ENCODE peak calls at places on chromosomes 3 and 15, in six cellular contexts. One of them, this sample, is unnamed.

GRCh38 chr3:128390867-128391266 is 75.8 kb downstream of the DNAJB8 start:
- DNase-seq in ascending aorta: no peak
- DNase-seq in stomach: no peak
- DNase-seq in AG09319: no peak
- DNase-seq in progenitor cell of endocrine pancreas: no peak
- DNase-seq in activated CD8-positive, alpha-beta T cell treated with anti-CD3 and anti-CD28 coated beads for 36 hours: no peak
- DNase-seq in this sample: no peak

GRCh38 chr15:77024273-77025065 is 29.5 kb downstream of the PSTPIP1 start:
- DNase-seq in AG09319: peak
- DNase-seq in activated CD8-positive, alpha-beta T cell treated with anti-CD3 and anti-CD28 coated beads for 36 hours: peak
- DNase-seq in ascending aorta: no peak
- DNase-seq in stomach: peak
- DNase-seq in progenitor cell of endocrine pancreas: peak
- DNase-seq in this sample: peak

GRCh38 chr3:165653130-165653778 is 184.0 kb downstream of the BCHE start:
- DNase-seq in activated CD8-positive, alpha-beta T cell treated with anti-CD3 and anti-CD28 coated beads for 36 hours: no peak
- DNase-seq in progenitor cell of endocrine pancreas: no peak
- DNase-seq in ascending aorta: no peak
- DNase-seq in AG09319: no peak
- DNase-seq in stomach: no peak
- DNase-seq in this sample: no peak

GRCh38 chr15:81507831-81508230 is 133.8 kb upstream of the TMC3 start:
- DNase-seq in ascending aorta: no peak
- DNase-seq in AG09319: no peak
- DNase-seq in activated CD8-positive, alpha-beta T cell treated with anti-CD3 and anti-CD28 coated beads for 36 hours: no peak
- DNase-seq in stomach: no peak
- DNase-seq in progenitor cell of endocrine pancreas: no peak
- DNase-seq in this sample: no peak

GRCh38 chr3:128760027-128760426 is 34.0 kb downstream of the RAB7A start:
- DNase-seq in progenitor cell of endocrine pancreas: no peak
- DNase-seq in stomach: no peak
- DNase-seq in AG09319: no peak
- DNase-seq in ascending aorta: no peak
- DNase-seq in activated CD8-positive, alpha-beta T cell treated with anti-CD3 and anti-CD28 coated beads for 36 hours: no peak
- DNase-seq in this sample: no peak

GRCh38 chr3:182735672-182736071 is 57.6 kb upstream of the ATP11B start:
- DNase-seq in activated CD8-positive, alpha-beta T cell treated with anti-CD3 and anti-CD28 coated beads for 36 hours: no peak
- DNase-seq in ascending aorta: no peak
- DNase-seq in AG09319: peak
- DNase-seq in stomach: no peak
- DNase-seq in progenitor cell of endocrine pancreas: no peak
- DNase-seq in this sample: no peak

GRCh38 chr3:48560648-48561018 is 2.9 kb downstream of the UCN2 start:
- DNase-seq in ascending aorta: no peak
- DNase-seq in progenitor cell of endocrine pancreas: no peak
- DNase-seq in AG09319: no peak
- DNase-seq in activated CD8-positive, alpha-beta T cell treated with anti-CD3 and anti-CD28 coated beads for 36 hours: no peak
- DNase-seq in stomach: no peak
- DNase-seq in this sample: no peak

GRCh38 chr3:171187706-171188290 is 161.3 kb upstream of the SLC2A2 start:
- DNase-seq in ascending aorta: no peak
- DNase-seq in progenitor cell of endocrine pancreas: peak
- DNase-seq in activated CD8-positive, alpha-beta T cell treated with anti-CD3 and anti-CD28 coated beads for 36 hours: peak
- DNase-seq in stomach: no peak
- DNase-seq in AG09319: no peak
- DNase-seq in this sample: no peak

GRCh38 chr3:183629546-183630301 is 5.7 kb upstream of the KLHL24 start:
- DNase-seq in progenitor cell of endocrine pancreas: no peak
- DNase-seq in activated CD8-positive, alpha-beta T cell treated with anti-CD3 and anti-CD28 coated beads for 36 hours: no peak
- DNase-seq in AG09319: no peak
- DNase-seq in ascending aorta: no peak
- DNase-seq in stomach: no peak
- DNase-seq in this sample: no peak

GRCh38 chr15:84788500-84788899 is 28.7 kb upstream of the ALPK3 start:
- DNase-seq in stomach: no peak
- DNase-seq in ascending aorta: no peak
- DNase-seq in progenitor cell of endocrine pancreas: no peak
- DNase-seq in activated CD8-positive, alpha-beta T cell treated with anti-CD3 and anti-CD28 coated beads for 36 hours: no peak
- DNase-seq in AG09319: no peak
- DNase-seq in this sample: no peak

GRCh38 chr3:13281657-13282527 is 138.2 kb downstream of the NUP210 start:
- DNase-seq in ascending aorta: no peak
- DNase-seq in progenitor cell of endocrine pancreas: no peak
- DNase-seq in activated CD8-positive, alpha-beta T cell treated with anti-CD3 and anti-CD28 coated beads for 36 hours: no peak
- DNase-seq in stomach: no peak
- DNase-seq in AG09319: no peak
- DNase-seq in this sample: no peak

GRCh38 chr3:13282986-13283876 is 136.9 kb downstream of the NUP210 start:
- DNase-seq in activated CD8-positive, alpha-beta T cell treated with anti-CD3 and anti-CD28 coated beads for 36 hours: peak
- DNase-seq in stomach: no peak
- DNase-seq in ascending aorta: no peak
- DNase-seq in AG09319: no peak
- DNase-seq in progenitor cell of endocrine pancreas: no peak
- DNase-seq in this sample: no peak

GRCh38 chr3:13282528-13282985 is 137.6 kb downstream of the NUP210 start:
- DNase-seq in activated CD8-positive, alpha-beta T cell treated with anti-CD3 and anti-CD28 coated beads for 36 hours: no peak
- DNase-seq in ascending aorta: no peak
- DNase-seq in AG09319: no peak
- DNase-seq in stomach: no peak
- DNase-seq in progenitor cell of endocrine pancreas: no peak
- DNase-seq in this sample: no peak

GRCh38 chr3:13285007-13285567 is 135.0 kb downstream of the NUP210 start:
- DNase-seq in ascending aorta: no peak
- DNase-seq in stomach: no peak
- DNase-seq in progenitor cell of endocrine pancreas: no peak
- DNase-seq in activated CD8-positive, alpha-beta T cell treated with anti-CD3 and anti-CD28 coated beads for 36 hours: no peak
- DNase-seq in AG09319: no peak
- DNase-seq in this sample: no peak

DNA sequence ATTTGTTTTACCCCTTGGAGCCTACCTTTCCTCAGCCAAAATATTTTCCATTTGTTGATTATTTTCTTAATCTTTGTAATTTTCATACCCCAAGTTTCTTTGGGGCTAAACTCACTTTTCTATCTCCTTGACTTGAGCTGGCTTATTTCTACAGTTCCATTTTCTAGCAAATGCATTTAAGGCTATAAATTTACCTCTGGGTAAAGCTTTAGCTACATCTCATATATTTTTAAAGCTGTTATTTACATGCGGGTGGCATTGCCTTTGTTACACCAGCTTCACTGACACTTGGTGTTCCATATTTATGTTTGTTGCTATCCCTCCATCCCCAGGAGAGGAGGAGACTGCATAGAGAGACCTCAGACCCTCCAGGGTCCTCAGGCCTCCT is 136.3 kb downstream of the NUP210 start:
- DNase-seq in AG09319: no peak
- DNase-seq in ascending aorta: no peak
- DNase-seq in progenitor cell of endocrine pancreas: no peak
- DNase-seq in activated CD8-positive, alpha-beta T cell treated with anti-CD3 and anti-CD28 coated beads for 36 hours: no peak
- DNase-seq in stomach: no peak
- DNase-seq in this sample: no peak
- TF ChIP-seq CTCF in AG09319: no peak
- TF ChIP-seq CTCF in ascending aorta: no peak
- TF ChIP-seq CTCF in progenitor cell of endocrine pancreas: no peak
- TF ChIP-seq CTCF in activated CD8-positive, alpha-beta T cell treated with anti-CD3 and anti-CD28 coated beads for 36 hours: no peak
- TF ChIP-seq CTCF in stomach: no peak
- TF ChIP-seq CTCF in this sample: no peak

GRCh38 chr3:50194903-50195500 is 3.6 kb downstream of the GNAT1 start:
- DNase-seq in stomach: no peak
- DNase-seq in progenitor cell of endocrine pancreas: no peak
- DNase-seq in activated CD8-positive, alpha-beta T cell treated with anti-CD3 and anti-CD28 coated beads for 36 hours: peak
- DNase-seq in ascending aorta: no peak
- DNase-seq in AG09319: no peak
- DNase-seq in this sample: no peak
- TF ChIP-seq CTCF in stomach: no peak
- TF ChIP-seq CTCF in progenitor cell of endocrine pancreas: no peak
- TF ChIP-seq CTCF in activated CD8-positive, alpha-beta T cell treated with anti-CD3 and anti-CD28 coated beads for 36 hours: no peak
- TF ChIP-seq CTCF in ascending aorta: no peak
- TF ChIP-seq CTCF in AG09319: no peak
- TF ChIP-seq CTCF in this sample: no peak

GRCh38 chr3:65210026-65210814 is 522.4 kb upstream of the ADAMTS9 start:
- DNase-seq in AG09319: no peak
- DNase-seq in progenitor cell of endocrine pancreas: no peak
- DNase-seq in ascending aorta: no peak
- DNase-seq in activated CD8-positive, alpha-beta T cell treated with anti-CD3 and anti-CD28 coated beads for 36 hours: no peak
- DNase-seq in stomach: no peak
- DNase-seq in this sample: no peak
- TF ChIP-seq CTCF in AG09319: no peak
- TF ChIP-seq CTCF in progenitor cell of endocrine pancreas: no peak
- TF ChIP-seq CTCF in ascending aorta: no peak
- TF ChIP-seq CTCF in activated CD8-positive, alpha-beta T cell treated with anti-CD3 and anti-CD28 coated beads for 36 hours: no peak
- TF ChIP-seq CTCF in stomach: no peak
- TF ChIP-seq CTCF in this sample: no peak

GRCh38 chr3:55899887-55900286 is 412.8 kb upstream of the WNT5A start:
- DNase-seq in ascending aorta: no peak
- DNase-seq in stomach: no peak
- DNase-seq in progenitor cell of endocrine pancreas: no peak
- DNase-seq in AG09319: no peak
- DNase-seq in activated CD8-positive, alpha-beta T cell treated with anti-CD3 and anti-CD28 coated beads for 36 hours: no peak
- DNase-seq in this sample: no peak
- TF ChIP-seq CTCF in ascending aorta: no peak
- TF ChIP-seq CTCF in stomach: no peak
- TF ChIP-seq CTCF in progenitor cell of endocrine pancreas: peak
- TF ChIP-seq CTCF in AG09319: peak
- TF ChIP-seq CTCF in activated CD8-positive, alpha-beta T cell treated with anti-CD3 and anti-CD28 coated beads for 36 hours: no peak
- TF ChIP-seq CTCF in this sample: no peak

DNA sequence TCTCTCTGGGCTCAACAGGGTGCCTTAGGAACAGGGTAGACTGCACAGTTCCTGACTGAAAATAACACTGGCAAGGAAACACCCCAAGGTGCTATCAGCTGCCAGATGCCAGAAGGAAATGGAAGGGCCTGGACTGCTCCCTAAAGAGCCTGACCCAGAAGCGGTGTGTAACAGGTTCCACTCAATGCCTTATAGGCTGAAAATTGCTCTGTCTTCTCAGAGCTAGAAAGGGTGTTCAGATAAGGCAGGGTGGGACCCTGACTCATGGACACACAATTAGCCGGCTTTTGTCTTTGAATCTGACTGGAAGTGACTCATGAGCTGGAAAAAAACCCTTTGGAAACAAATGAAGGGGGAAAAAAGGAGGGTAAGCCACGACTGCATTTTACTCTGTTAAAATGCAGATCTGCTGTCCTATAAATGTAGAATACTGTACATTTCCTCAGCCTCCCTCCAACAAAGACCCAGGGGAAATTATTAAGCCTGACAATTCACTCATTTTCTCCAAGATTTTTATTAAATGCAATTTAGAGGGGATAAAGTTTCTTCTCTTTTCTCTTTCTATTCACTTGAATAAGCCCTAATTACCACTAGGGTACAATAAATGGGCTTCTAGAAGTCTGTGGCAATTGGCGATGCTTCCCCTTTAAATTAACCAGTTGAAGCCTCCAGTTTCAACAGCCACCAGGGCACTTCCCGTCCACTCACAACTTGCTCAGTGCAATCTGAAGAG is 160.2 kb upstream of the TBL1XR1 start:
- DNase-seq in progenitor cell of endocrine pancreas: no peak
- DNase-seq in AG09319: no peak
- DNase-seq in ascending aorta: no peak
- DNase-seq in stomach: peak
- DNase-seq in activated CD8-positive, alpha-beta T cell treated with anti-CD3 and anti-CD28 coated beads for 36 hours: peak
- DNase-seq in this sample: no peak
- TF ChIP-seq CTCF in progenitor cell of endocrine pancreas: no peak
- TF ChIP-seq CTCF in AG09319: no peak
- TF ChIP-seq CTCF in ascending aorta: no peak
- TF ChIP-seq CTCF in stomach: no peak
- TF ChIP-seq CTCF in activated CD8-positive, alpha-beta T cell treated with anti-CD3 and anti-CD28 coated beads for 36 hours: no peak
- TF ChIP-seq CTCF in this sample: no peak

GRCh38 chr3:132721479-132722164 is 587 bp downstream of the NPHP3 start:
- DNase-seq in progenitor cell of endocrine pancreas: peak
- DNase-seq in stomach: peak
- DNase-seq in activated CD8-positive, alpha-beta T cell treated with anti-CD3 and anti-CD28 coated beads for 36 hours: peak
- DNase-seq in ascending aorta: peak
- DNase-seq in AG09319: no peak
- DNase-seq in this sample: peak
- TF ChIP-seq CTCF in progenitor cell of endocrine pancreas: peak
- TF ChIP-seq CTCF in stomach: peak
- TF ChIP-seq CTCF in activated CD8-positive, alpha-beta T cell treated with anti-CD3 and anti-CD28 coated beads for 36 hours: no peak
- TF ChIP-seq CTCF in ascending aorta: peak
- TF ChIP-seq CTCF in AG09319: no peak
- TF ChIP-seq CTCF in this sample: no peak

DNA sequence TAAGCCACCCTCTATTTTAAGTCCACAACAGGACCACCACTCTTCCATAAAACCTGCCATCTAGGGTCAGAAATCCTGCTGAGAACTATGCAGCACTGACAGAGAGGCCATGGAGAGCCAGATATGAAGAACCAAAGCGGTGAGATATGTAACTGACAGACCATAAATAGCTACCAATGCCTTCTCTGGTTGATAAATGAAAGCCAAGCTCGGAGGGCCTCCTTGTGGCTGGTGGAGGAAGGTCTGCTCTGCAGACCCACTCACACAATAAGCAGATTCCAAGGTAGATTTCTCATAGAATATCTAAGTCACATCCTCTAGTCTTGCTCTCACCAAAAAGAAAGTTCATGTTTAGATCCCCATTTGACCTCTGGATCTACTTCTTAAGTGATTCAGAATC is 38.9 kb downstream of the RYK start:
- DNase-seq in stomach: peak
- DNase-seq in AG09319: peak
- DNase-seq in ascending aorta: no peak
- DNase-seq in activated CD8-positive, alpha-beta T cell treated with anti-CD3 and anti-CD28 coated beads for 36 hours: peak
- DNase-seq in progenitor cell of endocrine pancreas: peak
- DNase-seq in this sample: no peak
- TF ChIP-seq CTCF in stomach: no peak
- TF ChIP-seq CTCF in AG09319: peak
- TF ChIP-seq CTCF in ascending aorta: no peak
- TF ChIP-seq CTCF in activated CD8-positive, alpha-beta T cell treated with anti-CD3 and anti-CD28 coated beads for 36 hours: peak
- TF ChIP-seq CTCF in progenitor cell of endocrine pancreas: peak
- TF ChIP-seq CTCF in this sample: no peak

GRCh38 chr3:123602325-123602724 is 17.5 kb upstream of the HACD2 start:
- DNase-seq in activated CD8-positive, alpha-beta T cell treated with anti-CD3 and anti-CD28 coated beads for 36 hours: no peak
- DNase-seq in stomach: no peak
- DNase-seq in ascending aorta: no peak
- DNase-seq in AG09319: peak
- DNase-seq in progenitor cell of endocrine pancreas: no peak
- DNase-seq in this sample: no peak
- TF ChIP-seq CTCF in activated CD8-positive, alpha-beta T cell treated with anti-CD3 and anti-CD28 coated beads for 36 hours: no peak
- TF ChIP-seq CTCF in stomach: no peak
- TF ChIP-seq CTCF in ascending aorta: no peak
- TF ChIP-seq CTCF in AG09319: no peak
- TF ChIP-seq CTCF in progenitor cell of endocrine pancreas: no peak
- TF ChIP-seq CTCF in this sample: no peak